ENCODE peak calls at places on chromosomes 11 and 22, in eight cellular contexts. P is CD8-positive, alpha-beta T cell; E is GM23248; K is heart right ventricle; X is cardiac fibroblast; G is foreskin fibroblast; J is BJ; C is fibroblast of the aortic adventitia. V is an unnamed sample.

GRCh38 chr22:21599053-21599893 is 30.5 kb downstream of the YDJC start:
- DNase-seq in E (no peak), C (no peak), P (no peak), G (no peak), X (no peak), J (no peak), K (no peak), V (no peak)

GRCh38 chr22:44734278-44734677 is 18.1 kb upstream of the ARHGAP8 start:
- DNase-seq in C (no peak), E (no peak), G (no peak), X (no peak), P (no peak), J (no peak), K (no peak), V (peak)

GRCh38 chr22:41001722-41002122 is 50.5 kb downstream of the RBX1 start:
- DNase-seq in E (peak), P (no peak), G (no peak), C (peak), X (peak), J (no peak), K (no peak), V (no peak)

GRCh38 chr11:131999084-131999483 is 628.7 kb downstream of the NTM start:
- DNase-seq in P (no peak), C (peak), X (peak), G (no peak), J (no peak), K (no peak), E (no peak), V (no peak)

GRCh38 chr11:66676931-66677598 is 622 bp downstream of the RBM4B start:
- DNase-seq in C (peak), K (no peak), P (no peak), E (peak), X (peak), J (no peak), G (peak), V (no peak)

GRCh38 chr11:47161890-47162289 is 14.8 kb downstream of the ARFGAP2 start:
- DNase-seq in P (no peak), J (no peak), X (peak), K (no peak), G (no peak), E (peak), C (no peak), V (no peak)

GRCh38 chr11:101456812-101457211 is 127.0 kb downstream of the TRPC6 start:
- DNase-seq in K (no peak), X (peak), E (peak), P (no peak), J (no peak), C (peak), G (no peak), V (no peak)

GRCh38 chr11:87180743-87181142 is 143.0 kb downstream of the TMEM135 start:
- DNase-seq in C (peak), J (peak), G (peak), P (no peak), E (peak), K (no peak), X (peak), V (no peak)

GRCh38 chr11:59710136-59710847 is 3.4 kb downstream of the OR10V1 start:
- DNase-seq in K (no peak), E (no peak), G (no peak), J (no peak), X (no peak), P (no peak), C (no peak), V (no peak)

GRCh38 chr11:67507242-67507890 is 596 bp downstream of the CDK2AP2 start:
- DNase-seq in K (peak), X (peak), P (no peak), J (no peak), C (peak), E (peak), G (peak), V (no peak)

GRCh38 chr11:119093951-119094815 is 7.5 kb downstream of the DPAGT1 start:
- DNase-seq in P (peak), E (peak), C (peak), X (peak), K (no peak), G (no peak), J (no peak), V (peak)

GRCh38 chr11:46247664-46248063 is 29.8 kb upstream of the CREB3L1 start:
- DNase-seq in C (peak), J (no peak), X (peak), K (peak), E (peak), P (no peak), G (no peak), V (no peak)

GRCh38 chr11:128022007-128022368 is 565.4 kb downstream of the ETS1 start:
- DNase-seq in X (peak), J (peak), E (peak), G (peak), K (no peak), P (no peak), C (peak), V (no peak)

GRCh38 chr11:130295657-130296056 is 19.1 kb downstream of the ZBTB44 start:
- DNase-seq in X (no peak), G (no peak), C (no peak), P (no peak), E (no peak), J (no peak), K (no peak), V (no peak)

GRCh38 chr11:13008625-13009475 is at the start of gene RASSF10:
- DNase-seq in P (no peak), X (peak), C (no peak), K (peak), G (peak), E (peak), J (no peak), V (peak)

GRCh38 chr11:70713988-70714665 is 315.8 kb downstream of the CTTN start:
- DNase-seq in G (no peak), X (no peak), P (no peak), E (no peak), J (no peak), K (no peak), C (no peak), V (no peak)

GRCh38 chr22:47435204-47435487 is 672.7 kb downstream of the TBC1D22A start:
- DNase-seq in G (no peak), J (no peak), X (no peak), P (no peak), C (no peak), E (no peak), K (no peak), V (no peak)

GRCh38 chr11:119952441-119952840 is 185.5 kb downstream of the TRIM29 start:
- DNase-seq in X (no peak), E (no peak), J (no peak), G (no peak), K (no peak), P (no peak), C (no peak), V (no peak)

GRCh38 chr22:47204002-47204979 is 441.8 kb downstream of the TBC1D22A start:
- DNase-seq in P (no peak), K (no peak), J (no peak), C (no peak), E (no peak), X (no peak), G (no peak), V (peak)

GRCh38 chr11:17273668-17274321 is 2.7 kb upstream of the NUCB2 start:
- DNase-seq in C (no peak), G (no peak), K (no peak), P (no peak), E (peak), X (no peak), J (no peak), V (no peak)

GRCh38 chr11:2802389-2803185 is 83.0 kb downstream of the CDKN1C start:
- DNase-seq in E (no peak), K (no peak), J (no peak), G (no peak), P (no peak), C (no peak), X (no peak), V (peak)

GRCh38 chr11:84543367-84544159 is 1083.6 kb downstream of the DLG2 start:
- DNase-seq in J (no peak), X (no peak), G (no peak), K (no peak), P (no peak), E (no peak), C (no peak), V (no peak)

GRCh38 chr11:67271548-67272284 is 5.4 kb downstream of the GRK2 start:
- DNase-seq in P (no peak), J (no peak), E (no peak), C (no peak), X (no peak), K (no peak), G (no peak), V (peak)

GRCh38 chr11:63132985-63133775 is 10.8 kb downstream of the SLC22A24 start:
- DNase-seq in G (no peak), C (no peak), J (no peak), X (no peak), K (no peak), E (no peak), P (no peak), V (no peak)

GRCh38 chr22:25395915-25396314 is 168.6 kb upstream of the GRK3 start:
- DNase-seq in K (no peak), X (no peak), J (no peak), P (no peak), C (no peak), E (no peak), G (no peak), V (no peak)

GRCh38 chr11:6401439-6401838 is 11.2 kb downstream of the SMPD1 start:
- DNase-seq in P (no peak), C (no peak), K (no peak), J (no peak), X (no peak), G (no peak), E (no peak), V (no peak)

GRCh38 chr11:6403539-6403938 is 13.3 kb downstream of the SMPD1 start:
- DNase-seq in K (no peak), E (no peak), X (no peak), C (no peak), G (no peak), P (no peak), J (no peak), V (no peak)

GRCh38 chr11:6400431-6401345 is 10.4 kb downstream of the SMPD1 start:
- DNase-seq in K (no peak), G (no peak), X (no peak), P (no peak), J (no peak), C (no peak), E (no peak), V (no peak)

GRCh38 chr11:6402061-6402470 is 11.8 kb downstream of the SMPD1 start:
- DNase-seq in X (no peak), P (no peak), J (no peak), K (no peak), C (no peak), G (no peak), E (no peak), V (no peak)

GRCh38 chr11:6402561-6402981 is 12.3 kb downstream of the SMPD1 start:
- DNase-seq in J (no peak), E (no peak), X (no peak), C (no peak), G (no peak), K (no peak), P (peak), V (no peak)
- H3K4me3 ChIP-seq in J (no peak), E (no peak), X (no peak), C (no peak), G (no peak), K (no peak), P (peak), V (no peak)

GRCh38 chr11:954392-955144 is 28.9 kb downstream of the AP2A2 start:
- DNase-seq in X (no peak), J (no peak), C (no peak), E (no peak), K (no peak), G (no peak), P (no peak), V (no peak)
- H3K4me3 ChIP-seq in X (no peak), J (no peak), C (no peak), E (no peak), K (no peak), G (no peak), P (no peak), V (no peak)

DNA sequence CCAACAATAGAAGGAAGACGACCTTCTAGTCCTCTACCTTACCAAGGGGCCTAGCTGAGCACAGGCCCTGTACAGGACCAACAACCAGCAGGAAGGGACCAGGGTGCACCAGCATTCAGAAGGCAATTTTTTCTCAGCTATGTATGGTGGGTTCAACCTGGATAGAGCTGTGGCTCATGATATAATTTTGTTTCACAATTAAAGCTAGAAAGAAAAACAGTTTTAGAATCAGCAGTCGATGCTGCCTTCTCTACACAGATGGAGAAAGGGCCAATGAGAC is 3.7 kb downstream of the DGCR2 start:
- DNase-seq in P (no peak), C (no peak), G (no peak), E (no peak), K (no peak), J (no peak), X (no peak), V (no peak)
- H3K4me3 ChIP-seq in P (no peak), C (no peak), G (no peak), E (no peak), K (no peak), J (no peak), X (no peak), V (no peak)

DNA sequence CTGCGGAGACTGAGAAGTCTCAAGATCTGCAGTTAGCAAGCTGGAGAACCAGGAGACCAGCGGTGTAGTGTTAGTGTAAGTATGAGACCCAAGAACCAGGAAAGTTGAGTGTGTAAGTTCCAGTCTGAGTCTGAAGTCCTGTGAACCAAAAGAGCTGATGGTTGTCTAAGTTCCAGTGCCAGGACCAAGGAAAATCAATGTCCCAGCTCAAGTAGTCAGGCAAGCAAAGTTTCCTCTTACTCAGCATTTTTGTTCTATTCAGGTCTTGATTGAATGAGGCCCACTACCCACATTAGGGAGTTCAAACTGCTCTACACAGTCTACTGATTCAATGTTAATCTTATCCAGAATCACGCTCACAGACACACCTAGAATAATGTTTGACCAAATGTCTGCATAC is 11.0 kb downstream of the USP28 start:
- DNase-seq in J (no peak), E (no peak), P (no peak), K (no peak), X (no peak), G (no peak), C (no peak), V (no peak)
- H3K4me3 ChIP-seq in J (no peak), E (no peak), P (no peak), K (no peak), X (no peak), G (no peak), C (no peak), V (no peak)

DNA sequence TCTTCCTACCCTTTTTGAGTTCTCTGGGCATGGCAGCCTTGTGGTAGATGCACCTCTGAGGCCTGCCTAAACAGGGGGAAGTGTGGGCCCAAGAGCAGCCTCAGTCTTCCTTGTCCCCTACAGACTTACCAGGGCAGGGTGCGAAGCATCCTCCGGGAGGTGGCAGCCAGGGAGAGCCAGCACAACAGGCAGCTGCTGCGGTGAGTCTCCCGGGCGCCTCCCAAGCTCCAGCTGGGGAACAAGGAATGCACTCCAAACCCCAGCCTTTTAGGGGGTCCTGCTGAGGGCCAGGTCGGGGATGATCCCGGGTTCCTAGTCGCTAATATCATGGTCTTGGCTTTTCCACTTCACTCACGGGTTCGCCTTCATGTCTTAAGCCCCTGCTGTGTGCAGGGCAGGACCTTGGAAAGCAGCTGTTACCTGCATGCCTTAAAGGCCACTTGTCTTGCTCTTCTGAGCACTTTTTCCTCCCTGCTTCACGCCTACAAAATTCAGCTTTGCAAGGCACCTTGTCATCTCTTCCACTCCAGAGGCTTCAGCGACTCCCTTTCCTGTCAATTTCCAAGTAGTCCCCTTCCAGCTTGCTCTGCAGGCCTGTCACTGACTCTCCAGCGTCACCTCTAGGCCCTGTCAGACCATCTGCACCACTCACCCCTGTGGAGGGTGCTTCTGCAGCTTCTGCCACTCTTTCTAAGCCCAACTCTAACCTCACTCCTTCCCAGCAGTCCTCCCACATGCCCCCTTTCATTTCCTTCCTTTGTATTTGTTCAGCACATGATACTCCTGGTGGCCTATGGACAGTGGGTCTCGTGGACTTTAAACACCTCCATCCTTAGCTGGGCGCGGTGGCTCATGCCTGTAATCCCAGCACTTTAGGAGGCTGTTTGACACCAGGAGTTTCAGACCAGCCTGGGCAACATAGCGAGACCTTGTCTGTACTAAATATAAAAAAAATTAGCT is 57.0 kb downstream of the PISD start:
- DNase-seq in K (no peak), P (no peak), X (no peak), G (no peak), E (no peak), C (no peak), J (no peak), V (no peak)
- H3K4me3 ChIP-seq in K (no peak), P (no peak), X (no peak), G (no peak), E (no peak), C (no peak), J (no peak), V (no peak)

DNA sequence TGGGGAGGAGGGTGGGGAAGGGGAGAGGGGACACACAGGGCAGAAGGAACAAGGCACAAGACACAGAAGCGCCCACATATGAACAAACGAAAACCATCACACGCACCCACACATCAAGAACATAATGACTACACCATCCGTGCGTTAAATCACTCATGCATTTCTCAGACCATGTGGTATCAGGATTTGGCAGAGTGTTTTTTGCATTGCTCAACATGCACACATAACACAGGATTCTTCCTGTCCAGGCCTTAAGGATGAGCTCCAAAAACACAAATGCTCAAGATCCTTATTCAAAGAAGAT is 309.5 kb downstream of the CADM1 start:
- DNase-seq in K (no peak), C (no peak), P (no peak), X (peak), G (no peak), J (no peak), E (peak), V (no peak)
- H3K4me3 ChIP-seq in K (no peak), C (no peak), P (peak), X (no peak), G (no peak), J (no peak), E (no peak), V (no peak)

V was measured in right cardiac atrium.